ENCODE peak calls at places on chromosomes 2 and 18, in nine cellular contexts. D, T, X, M, B, J, V, U and I are unnamed samples.

GRCh38 chr2:183991973-183992372 is 606.4 kb upstream of the ZNF804A start:
- DNase-seq in J (no peak), U (no peak), M (no peak), X (no peak), D (no peak), T (no peak), V (no peak), B (no peak), I (no peak)

GRCh38 chr18:26458526-26459232 is 89.7 kb downstream of the KCTD1 start:
- DNase-seq in D (no peak), M (no peak), U (no peak), X (no peak), T (no peak), J (no peak), V (peak; percentile 80), B (no peak), I (no peak)

GRCh38 chr2:14994721-14995120 is 362.2 kb downstream of the LRATD1 start:
- DNase-seq in U (no peak), M (no peak), D (no peak), T (no peak), X (no peak), V (no peak), J (no peak), B (no peak), I (no peak)

GRCh38 chr2:231111987-231112386 is 12.9 kb downstream of the HTR2B start:
- DNase-seq in M (no peak), T (no peak), U (no peak), D (no peak), J (no peak), B (no peak), X (no peak), V (peak; percentile 66), I (no peak)

GRCh38 chr2:104863229-104863584 is 9.3 kb downstream of the POU3F3 start:
- DNase-seq in V (no peak), M (no peak), U (no peak), X (no peak), J (no peak), D (no peak), T (no peak), B (no peak), I (no peak)

GRCh38 chr18:2223859-2224258 is 347.4 kb downstream of the METTL4 start:
- DNase-seq in M (no peak), D (no peak), J (no peak), T (no peak), U (no peak), V (peak; percentile 6), B (no peak), X (no peak), I (peak; percentile 49)

GRCh38 chr2:206765242-206766056 is at the start of the genes FASTKD2 and MDH1B:
- DNase-seq in T (peak; percentile 92), V (peak; percentile 97), D (peak; percentile 83), J (peak; percentile 90), U (peak; percentile 95), M (peak; percentile 72), B (peak; percentile 96), X (peak; percentile 92), I (peak; percentile 96)

GRCh38 chr2:216696751-216697560 is 1.6 kb upstream of the IGFBP5 start:
- DNase-seq in U (no peak), B (no peak), M (peak; percentile 21), V (peak; percentile 71), X (no peak), T (no peak), D (no peak), J (peak; percentile 20), I (peak; percentile 52)

DNA sequence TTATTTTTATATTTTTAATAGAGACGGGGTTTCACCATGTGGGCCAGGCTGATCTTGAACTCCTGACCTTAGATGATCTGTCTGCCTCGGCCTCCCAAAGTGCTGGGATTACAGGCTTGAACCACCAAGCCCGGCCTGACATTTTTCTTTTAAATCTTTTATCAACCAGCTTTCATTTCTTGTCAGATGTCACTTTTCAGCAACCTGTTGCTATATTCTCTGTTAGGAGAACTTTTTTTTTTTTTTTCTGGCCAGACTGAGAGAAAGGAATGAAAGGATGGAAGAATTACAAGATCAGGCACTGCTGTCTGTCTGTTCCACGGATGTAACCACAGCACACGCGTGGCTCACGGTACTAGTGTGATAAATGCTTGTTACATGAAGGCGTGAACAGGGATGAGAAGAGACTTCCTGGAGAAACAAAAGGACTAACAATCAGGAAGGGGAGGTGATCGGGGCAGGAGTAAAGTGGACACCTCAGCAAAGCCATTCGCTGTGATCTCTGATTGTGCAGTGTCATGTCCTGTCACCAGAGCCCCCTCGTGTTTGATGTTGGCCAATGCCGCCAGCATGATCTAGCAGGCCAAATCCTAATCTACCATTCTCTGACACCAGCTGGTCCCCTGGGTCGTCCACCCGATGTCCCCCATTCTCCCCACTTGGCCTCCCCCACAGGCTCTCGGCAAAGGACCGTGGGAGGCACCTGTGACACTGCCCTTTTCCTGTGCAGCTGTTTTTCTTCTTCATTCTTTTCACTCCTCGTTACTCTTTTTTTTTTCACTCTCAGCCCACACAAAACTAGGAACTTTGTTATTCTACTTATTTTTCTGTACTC is 146.6 kb downstream of the TGIF1 start:
- DNase-seq in T (no peak), U (peak; percentile 77), V (peak; percentile 58), M (no peak), J (peak; percentile 39), X (peak; percentile 38), B (peak; percentile 91), D (peak; percentile 23), I (peak; percentile 96)
- TF ChIP-seq POLR2A in T (no peak), U (no peak), V (no peak), M (no peak), J (no peak), X (no peak), B (no peak), D (no peak), I (peak; percentile 88)

GRCh38 chr2:118086024-118086633 is 2.1 kb upstream of the INSIG2 start:
- DNase-seq in V (no peak), B (no peak), M (no peak), X (no peak), J (no peak), U (no peak), T (no peak), D (no peak), I (no peak)

GRCh38 chr2:118090387-118091139 is 2.3 kb downstream of the INSIG2 start:
- DNase-seq in B (no peak), M (no peak), U (no peak), X (no peak), D (no peak), J (no peak), T (no peak), V (no peak), I (no peak)

GRCh38 chr2:118091140-118091478 is 2.8 kb downstream of the INSIG2 start:
- DNase-seq in M (no peak), U (no peak), J (no peak), D (no peak), B (no peak), T (no peak), V (no peak), X (no peak), I (no peak)

GRCh38 chr2:118088051-118089014 is at the start of gene INSIG2:
- DNase-seq in U (peak; percentile 94), B (peak; percentile 97), T (peak; percentile 95), J (peak; percentile 91), M (peak; percentile 88), V (peak; percentile 91), X (peak; percentile 92), D (peak; percentile 94), I (peak; percentile 97)

GRCh38 chr2:118089015-118089800 is 937 bp downstream of the INSIG2 start:
- DNase-seq in X (peak; percentile 19), M (peak; percentile 13), J (peak; percentile 11), V (peak; percentile 58), D (peak; percentile 8), U (no peak), B (no peak), T (no peak), I (peak; percentile 60)
- TF ChIP-seq POLR2A in X (no peak), M (no peak), J (no peak), V (no peak), D (no peak), U (no peak), B (no peak), T (no peak), I (no peak)

GRCh38 chr2:20933692-20934091 is 110.2 kb downstream of the APOB start:
- DNase-seq in X (no peak), J (no peak), D (no peak), U (no peak), T (no peak), B (no peak), V (no peak), M (no peak), I (no peak)

GRCh38 chr2:20931346-20931745 is 108.4 kb upstream of the LDAH start:
- DNase-seq in B (no peak), T (no peak), X (no peak), M (no peak), D (no peak), J (no peak), U (no peak), V (no peak), I (no peak)

GRCh38 chr2:20934226-20934625 is 109.6 kb downstream of the APOB start:
- DNase-seq in U (no peak), B (no peak), D (no peak), J (no peak), X (no peak), T (no peak), M (no peak), V (no peak), I (no peak)

GRCh38 chr2:20930928-20931327 is 108.0 kb upstream of the LDAH start:
- DNase-seq in B (no peak), T (no peak), U (no peak), M (no peak), D (peak; percentile 22), V (peak; percentile 36), J (no peak), X (no peak), I (no peak)

GRCh38 chr2:20935168-20935567 is 108.7 kb downstream of the APOB start:
- DNase-seq in D (no peak), U (no peak), X (no peak), V (no peak), J (no peak), M (no peak), T (peak; percentile 35), B (no peak), I (no peak)
- TF ChIP-seq POLR2A in D (no peak), U (no peak), X (no peak), V (no peak), J (no peak), M (no peak), T (no peak), B (no peak), I (no peak)

GRCh38 chr2:27664622-27665363 is 1.1 kb downstream of the SLC4A1AP start:
- DNase-seq in D (no peak), V (no peak), X (no peak), B (no peak), J (no peak), T (no peak), U (no peak), M (no peak), I (no peak)

GRCh38 chr2:27661371-27661770 is 2.0 kb downstream of the SUPT7L start:
- DNase-seq in T (no peak), B (no peak), V (no peak), U (no peak), M (no peak), X (no peak), J (no peak), D (no peak), I (no peak)

GRCh38 chr2:27663160-27663462 is 303 bp downstream of the SUPT7L start:
- DNase-seq in U (no peak), T (no peak), X (no peak), B (no peak), D (no peak), V (no peak), J (no peak), M (no peak), I (no peak)

GRCh38 chr2:27664245-27664574 is 521 bp downstream of the SLC4A1AP start:
- DNase-seq in J (no peak), D (no peak), M (no peak), X (no peak), V (no peak), U (no peak), T (no peak), B (no peak), I (no peak)

GRCh38 chr2:27663463-27664244 is at the start of the genes SLC4A1AP and SUPT7L:
- DNase-seq in D (peak; percentile 60), V (peak; percentile 89), X (peak; percentile 67), M (peak; percentile 84), U (peak; percentile 78), T (peak; percentile 85), B (peak; percentile 90), J (peak; percentile 78), I (peak; percentile 97)
- TF ChIP-seq POLR2A in D (peak; percentile 20), V (peak; percentile 58), X (peak; percentile 21), M (peak; percentile 68), U (no peak), T (no peak), B (no peak), J (peak; percentile 29), I (peak; percentile 80)